ENCODE peak calls at places on chromosomes 6 and 20, in four cellular contexts. P is HFF-Myc, T is AG08395, W is HuH-7.5. E is an unnamed sample.

GRCh38 chr20:57352305-57352704 is 1.2 kb downstream of the RAE1 start:
- DNase-seq in W (no peak), P (no peak), T (no peak), E (no peak)

GRCh38 chr6:20454201-20454824 is 52.6 kb downstream of the E2F3 start:
- DNase-seq in P (no peak), T (no peak), W (no peak), E (no peak)

GRCh38 chr6:24902782-24903181 is 33.0 kb downstream of the RIPOR2 start:
- DNase-seq in P (no peak), T (peak; percentile 82), W (no peak), E (no peak)

GRCh38 chr20:50226093-50226974 is 35.7 kb downstream of the CEBPB start:
- DNase-seq in P (no peak), T (peak; percentile 69), W (no peak), E (no peak)

GRCh38 chr6:32462609-32463008 is 22.9 kb downstream of the HLA-DRA start:
- DNase-seq in T (no peak), W (no peak), P (no peak), E (no peak)

GRCh38 chr20:56515657-56516381 is 8.7 kb upstream of the FAM209A start:
- DNase-seq in T (peak; percentile 19), W (no peak), P (no peak), E (no peak)

GRCh38 chr20:43958626-43959025 is 44.0 kb downstream of the TOX2 start:
- DNase-seq in T (no peak), P (no peak), W (no peak), E (no peak)

GRCh38 chr6:161360505-161360904 is 86.6 kb upstream of the AGPAT4 start:
- DNase-seq in P (no peak), T (no peak), W (no peak), E (no peak)

GRCh38 chr6:89797317-89797716 is 22.3 kb downstream of the MDN1 start:
- DNase-seq in W (no peak), P (no peak), T (no peak), E (no peak)

GRCh38 chr6:153790048-153790447 is 249.0 kb upstream of the OPRM1 start:
- DNase-seq in T (no peak), W (peak; percentile 25), P (peak; percentile 14), E (peak; percentile 43)

GRCh38 chr20:19125508-19125907 is 86.9 kb upstream of the SLC24A3 start:
- DNase-seq in T (no peak), W (no peak), P (no peak), E (no peak)

GRCh38 chr6:33771342-33772113 is 17.4 kb downstream of the LEMD2 start:
- DNase-seq in P (peak; percentile 50), W (no peak), T (peak; percentile 93), E (peak; percentile 69)

GRCh38 chr20:7859371-7859802 is 80.9 kb downstream of the HAO1 start:
- DNase-seq in T (peak; percentile 63), P (peak; percentile 38), W (no peak), E (peak; percentile 61)

GRCh38 chr6:143536866-143537691 is 25.6 kb upstream of the FUCA2 start:
- DNase-seq in P (no peak), T (peak; percentile 50), W (peak; percentile 35), E (peak; percentile 14)

GRCh38 chr6:43076928-43077809 is 1.1 kb downstream of the PTK7 start:
- DNase-seq in P (no peak), T (peak; percentile 28), W (no peak), E (no peak)

GRCh38 chr6:106186172-106186571 is 100.0 kb downstream of the PRDM1 start:
- DNase-seq in W (no peak), P (no peak), T (no peak), E (no peak)

GRCh38 chr6:44202972-44203750 is 13.6 kb upstream of the MYMX start:
- DNase-seq in P (no peak), W (no peak), T (no peak), E (no peak)

GRCh38 chr6:3987072-3987471 is 91.9 kb downstream of the FAM217A start:
- DNase-seq in P (peak; percentile 14), W (no peak), T (no peak), E (no peak)

GRCh38 chr6:6588924-6589696 is 590 bp downstream of the LY86 start:
- DNase-seq in W (no peak), P (no peak), T (no peak), E (no peak)

GRCh38 chr6:106257195-106257594 is 68.4 kb downstream of the ATG5 start:
- DNase-seq in W (no peak), P (no peak), T (no peak), E (no peak)

GRCh38 chr20:17628101-17628841 is 53.8 kb downstream of the RRBP1 start:
- DNase-seq in W (no peak), P (no peak), T (no peak), E (no peak)

GRCh38 chr6:11875325-11876109 is 96.9 kb upstream of the ADTRP start:
- DNase-seq in W (no peak), T (no peak), P (no peak), E (no peak)

GRCh38 chr20:8399963-8400362 is 267.9 kb downstream of the PLCB1 start:
- DNase-seq in T (no peak), W (no peak), P (no peak), E (no peak)

GRCh38 chr20:53805895-53806384 is 212.3 kb upstream of the ZNF217 start:
- DNase-seq in W (peak; percentile 87), T (peak; percentile 71), P (no peak), E (peak; percentile 82)

GRCh38 chr6:166786704-166787293 is 159.7 kb upstream of the RPS6KA2 start:
- DNase-seq in T (peak; percentile 60), W (peak; percentile 49), P (peak; percentile 44), E (peak; percentile 63)

GRCh38 chr6:4311976-4312860 is 176.8 kb upstream of the ECI2 start:
- DNase-seq in P (no peak), W (no peak), T (no peak), E (no peak)

GRCh38 chr6:113894712-113895674 is 37.8 kb downstream of the MARCKS start:
- DNase-seq in P (no peak), W (no peak), T (no peak), E (no peak)

GRCh38 chr6:92989656-92990055 is 429.7 kb downstream of the EPHA7 start:
- DNase-seq in P (no peak), T (no peak), W (no peak), E (no peak)

E was measured in A549.